ENCODE peak calls at places on chromosomes 5 and 9, in six cellular contexts. One of them, this sample, is unnamed.

GRCh38 chr5:132205385-132206125 is 22.1 kb downstream of the P4HA2 start:
- DNase-seq in activated T-helper 1 cell treated with Interleukin-2 at 50 U/mL for 16 hours: no peak
- DNase-seq in amygdala: no peak
- DNase-seq in activated CD4-positive, alpha-beta T cell treated with anti-CD3 and anti-CD28 coated beads, Interleukin-2, amount 50 U/mL, for 48 hours: no peak
- DNase-seq in activated T-cell treated with anti-CD3 and anti-CD28 coated beads, Interleukin-2, amount 50 U/mL, for 1 hour: no peak
- DNase-seq in dermis microvascular lymphatic vessel endothelial cell: peak
- DNase-seq in this sample: no peak

GRCh38 chr5:53076014-53076413 is 33.5 kb downstream of the MOCS2 start:
- DNase-seq in activated T-helper 1 cell treated with Interleukin-2 at 50 U/mL for 16 hours: no peak
- DNase-seq in amygdala: no peak
- DNase-seq in activated CD4-positive, alpha-beta T cell treated with anti-CD3 and anti-CD28 coated beads, Interleukin-2, amount 50 U/mL, for 48 hours: no peak
- DNase-seq in activated T-cell treated with anti-CD3 and anti-CD28 coated beads, Interleukin-2, amount 50 U/mL, for 1 hour: no peak
- DNase-seq in dermis microvascular lymphatic vessel endothelial cell: no peak
- DNase-seq in this sample: no peak

GRCh38 chr9:92242115-92242778 is 51.2 kb downstream of the IARS1 start:
- DNase-seq in activated T-helper 1 cell treated with Interleukin-2 at 50 U/mL for 16 hours: no peak
- DNase-seq in amygdala: no peak
- DNase-seq in activated CD4-positive, alpha-beta T cell treated with anti-CD3 and anti-CD28 coated beads, Interleukin-2, amount 50 U/mL, for 48 hours: no peak
- DNase-seq in activated T-cell treated with anti-CD3 and anti-CD28 coated beads, Interleukin-2, amount 50 U/mL, for 1 hour: no peak
- DNase-seq in dermis microvascular lymphatic vessel endothelial cell: no peak
- DNase-seq in this sample: no peak

GRCh38 chr9:76512826-76513225 is 53.8 kb downstream of the GCNT1 start:
- DNase-seq in activated T-helper 1 cell treated with Interleukin-2 at 50 U/mL for 16 hours: no peak
- DNase-seq in amygdala: no peak
- DNase-seq in activated CD4-positive, alpha-beta T cell treated with anti-CD3 and anti-CD28 coated beads, Interleukin-2, amount 50 U/mL, for 48 hours: no peak
- DNase-seq in activated T-cell treated with anti-CD3 and anti-CD28 coated beads, Interleukin-2, amount 50 U/mL, for 1 hour: no peak
- DNase-seq in dermis microvascular lymphatic vessel endothelial cell: no peak
- DNase-seq in this sample: no peak

GRCh38 chr5:71482132-71482531 is 26.7 kb downstream of the BDP1 start:
- DNase-seq in activated T-helper 1 cell treated with Interleukin-2 at 50 U/mL for 16 hours: no peak
- DNase-seq in amygdala: no peak
- DNase-seq in activated CD4-positive, alpha-beta T cell treated with anti-CD3 and anti-CD28 coated beads, Interleukin-2, amount 50 U/mL, for 48 hours: no peak
- DNase-seq in activated T-cell treated with anti-CD3 and anti-CD28 coated beads, Interleukin-2, amount 50 U/mL, for 1 hour: no peak
- DNase-seq in dermis microvascular lymphatic vessel endothelial cell: no peak
- DNase-seq in this sample: no peak

GRCh38 chr5:83069406-83069805 is 7.8 kb downstream of the TMEM167A start:
- DNase-seq in activated T-helper 1 cell treated with Interleukin-2 at 50 U/mL for 16 hours: no peak
- DNase-seq in amygdala: no peak
- DNase-seq in activated CD4-positive, alpha-beta T cell treated with anti-CD3 and anti-CD28 coated beads, Interleukin-2, amount 50 U/mL, for 48 hours: no peak
- DNase-seq in activated T-cell treated with anti-CD3 and anti-CD28 coated beads, Interleukin-2, amount 50 U/mL, for 1 hour: no peak
- DNase-seq in dermis microvascular lymphatic vessel endothelial cell: no peak
- DNase-seq in this sample: no peak

GRCh38 chr9:131080589-131080988 is 15.7 kb upstream of the AIF1L start:
- DNase-seq in activated T-helper 1 cell treated with Interleukin-2 at 50 U/mL for 16 hours: no peak
- DNase-seq in amygdala: no peak
- DNase-seq in activated CD4-positive, alpha-beta T cell treated with anti-CD3 and anti-CD28 coated beads, Interleukin-2, amount 50 U/mL, for 48 hours: no peak
- DNase-seq in activated T-cell treated with anti-CD3 and anti-CD28 coated beads, Interleukin-2, amount 50 U/mL, for 1 hour: no peak
- DNase-seq in dermis microvascular lymphatic vessel endothelial cell: no peak
- DNase-seq in this sample: no peak

GRCh38 chr5:56319281-56320242 is 86.4 kb upstream of the ANKRD55 start:
- DNase-seq in activated T-helper 1 cell treated with Interleukin-2 at 50 U/mL for 16 hours: no peak
- DNase-seq in amygdala: no peak
- DNase-seq in activated CD4-positive, alpha-beta T cell treated with anti-CD3 and anti-CD28 coated beads, Interleukin-2, amount 50 U/mL, for 48 hours: no peak
- DNase-seq in activated T-cell treated with anti-CD3 and anti-CD28 coated beads, Interleukin-2, amount 50 U/mL, for 1 hour: no peak
- DNase-seq in dermis microvascular lymphatic vessel endothelial cell: no peak
- DNase-seq in this sample: no peak

GRCh38 chr9:8101607-8102006 is 302.0 kb upstream of the DMAC1 start:
- DNase-seq in activated T-helper 1 cell treated with Interleukin-2 at 50 U/mL for 16 hours: no peak
- DNase-seq in amygdala: no peak
- DNase-seq in activated CD4-positive, alpha-beta T cell treated with anti-CD3 and anti-CD28 coated beads, Interleukin-2, amount 50 U/mL, for 48 hours: no peak
- DNase-seq in activated T-cell treated with anti-CD3 and anti-CD28 coated beads, Interleukin-2, amount 50 U/mL, for 1 hour: no peak
- DNase-seq in dermis microvascular lymphatic vessel endothelial cell: no peak
- DNase-seq in this sample: no peak

GRCh38 chr5:142829821-142830220 is 59.6 kb downstream of the ARHGAP26 start:
- DNase-seq in activated T-helper 1 cell treated with Interleukin-2 at 50 U/mL for 16 hours: no peak
- DNase-seq in amygdala: no peak
- DNase-seq in activated CD4-positive, alpha-beta T cell treated with anti-CD3 and anti-CD28 coated beads, Interleukin-2, amount 50 U/mL, for 48 hours: no peak
- DNase-seq in activated T-cell treated with anti-CD3 and anti-CD28 coated beads, Interleukin-2, amount 50 U/mL, for 1 hour: no peak
- DNase-seq in dermis microvascular lymphatic vessel endothelial cell: peak
- DNase-seq in this sample: no peak

GRCh38 chr9:341634-342421 is 127.2 kb downstream of the DOCK8 start:
- DNase-seq in activated T-helper 1 cell treated with Interleukin-2 at 50 U/mL for 16 hours: no peak
- DNase-seq in amygdala: no peak
- DNase-seq in activated CD4-positive, alpha-beta T cell treated with anti-CD3 and anti-CD28 coated beads, Interleukin-2, amount 50 U/mL, for 48 hours: no peak
- DNase-seq in activated T-cell treated with anti-CD3 and anti-CD28 coated beads, Interleukin-2, amount 50 U/mL, for 1 hour: no peak
- DNase-seq in dermis microvascular lymphatic vessel endothelial cell: no peak
- DNase-seq in this sample: no peak

GRCh38 chr5:135568241-135568640 is 10.6 kb downstream of the CXCL14 start:
- DNase-seq in activated T-helper 1 cell treated with Interleukin-2 at 50 U/mL for 16 hours: no peak
- DNase-seq in amygdala: no peak
- DNase-seq in activated CD4-positive, alpha-beta T cell treated with anti-CD3 and anti-CD28 coated beads, Interleukin-2, amount 50 U/mL, for 48 hours: no peak
- DNase-seq in activated T-cell treated with anti-CD3 and anti-CD28 coated beads, Interleukin-2, amount 50 U/mL, for 1 hour: no peak
- DNase-seq in dermis microvascular lymphatic vessel endothelial cell: no peak
- DNase-seq in this sample: no peak

GRCh38 chr9:23551171-23551795 is 274.8 kb downstream of the ELAVL2 start:
- DNase-seq in activated T-helper 1 cell treated with Interleukin-2 at 50 U/mL for 16 hours: no peak
- DNase-seq in amygdala: no peak
- DNase-seq in activated CD4-positive, alpha-beta T cell treated with anti-CD3 and anti-CD28 coated beads, Interleukin-2, amount 50 U/mL, for 48 hours: no peak
- DNase-seq in activated T-cell treated with anti-CD3 and anti-CD28 coated beads, Interleukin-2, amount 50 U/mL, for 1 hour: no peak
- DNase-seq in dermis microvascular lymphatic vessel endothelial cell: no peak
- DNase-seq in this sample: no peak

GRCh38 chr5:135471726-135472125 is 19.6 kb upstream of the TIFAB start:
- DNase-seq in activated T-helper 1 cell treated with Interleukin-2 at 50 U/mL for 16 hours: no peak
- DNase-seq in amygdala: no peak
- DNase-seq in activated CD4-positive, alpha-beta T cell treated with anti-CD3 and anti-CD28 coated beads, Interleukin-2, amount 50 U/mL, for 48 hours: no peak
- DNase-seq in activated T-cell treated with anti-CD3 and anti-CD28 coated beads, Interleukin-2, amount 50 U/mL, for 1 hour: no peak
- DNase-seq in dermis microvascular lymphatic vessel endothelial cell: no peak
- DNase-seq in this sample: no peak

GRCh38 chr5:122264610-122265009 is 47.4 kb upstream of the SNCAIP start:
- DNase-seq in activated T-helper 1 cell treated with Interleukin-2 at 50 U/mL for 16 hours: no peak
- DNase-seq in amygdala: no peak
- DNase-seq in activated CD4-positive, alpha-beta T cell treated with anti-CD3 and anti-CD28 coated beads, Interleukin-2, amount 50 U/mL, for 48 hours: no peak
- DNase-seq in activated T-cell treated with anti-CD3 and anti-CD28 coated beads, Interleukin-2, amount 50 U/mL, for 1 hour: no peak
- DNase-seq in dermis microvascular lymphatic vessel endothelial cell: no peak
- DNase-seq in this sample: no peak

GRCh38 chr5:32953694-32954093 is 242.6 kb downstream of the NPR3 start:
- DNase-seq in activated T-helper 1 cell treated with Interleukin-2 at 50 U/mL for 16 hours: no peak
- DNase-seq in amygdala: no peak
- DNase-seq in activated CD4-positive, alpha-beta T cell treated with anti-CD3 and anti-CD28 coated beads, Interleukin-2, amount 50 U/mL, for 48 hours: no peak
- DNase-seq in activated T-cell treated with anti-CD3 and anti-CD28 coated beads, Interleukin-2, amount 50 U/mL, for 1 hour: no peak
- DNase-seq in dermis microvascular lymphatic vessel endothelial cell: no peak
- DNase-seq in this sample: no peak

GRCh38 chr5:56763711-56764466 is 51.5 kb upstream of the MAP3K1 start:
- DNase-seq in activated T-helper 1 cell treated with Interleukin-2 at 50 U/mL for 16 hours: no peak
- DNase-seq in amygdala: no peak
- DNase-seq in activated CD4-positive, alpha-beta T cell treated with anti-CD3 and anti-CD28 coated beads, Interleukin-2, amount 50 U/mL, for 48 hours: no peak
- DNase-seq in activated T-cell treated with anti-CD3 and anti-CD28 coated beads, Interleukin-2, amount 50 U/mL, for 1 hour: no peak
- DNase-seq in dermis microvascular lymphatic vessel endothelial cell: no peak
- DNase-seq in this sample: peak

GRCh38 chr5:178532236-178532635 is 58.0 kb downstream of the COL23A1 start:
- DNase-seq in activated T-helper 1 cell treated with Interleukin-2 at 50 U/mL for 16 hours: no peak
- DNase-seq in amygdala: no peak
- DNase-seq in activated CD4-positive, alpha-beta T cell treated with anti-CD3 and anti-CD28 coated beads, Interleukin-2, amount 50 U/mL, for 48 hours: no peak
- DNase-seq in activated T-cell treated with anti-CD3 and anti-CD28 coated beads, Interleukin-2, amount 50 U/mL, for 1 hour: no peak
- DNase-seq in dermis microvascular lymphatic vessel endothelial cell: no peak
- DNase-seq in this sample: no peak

GRCh38 chr9:116020146-116020545 is 133.4 kb upstream of the PAPPA start:
- DNase-seq in activated T-helper 1 cell treated with Interleukin-2 at 50 U/mL for 16 hours: no peak
- DNase-seq in amygdala: no peak
- DNase-seq in activated CD4-positive, alpha-beta T cell treated with anti-CD3 and anti-CD28 coated beads, Interleukin-2, amount 50 U/mL, for 48 hours: no peak
- DNase-seq in activated T-cell treated with anti-CD3 and anti-CD28 coated beads, Interleukin-2, amount 50 U/mL, for 1 hour: no peak
- DNase-seq in dermis microvascular lymphatic vessel endothelial cell: no peak
- DNase-seq in this sample: no peak

GRCh38 chr9:16337322-16338029 is 533.0 kb downstream of the BNC2 start:
- DNase-seq in activated T-helper 1 cell treated with Interleukin-2 at 50 U/mL for 16 hours: no peak
- DNase-seq in amygdala: no peak
- DNase-seq in activated CD4-positive, alpha-beta T cell treated with anti-CD3 and anti-CD28 coated beads, Interleukin-2, amount 50 U/mL, for 48 hours: no peak
- DNase-seq in activated T-cell treated with anti-CD3 and anti-CD28 coated beads, Interleukin-2, amount 50 U/mL, for 1 hour: no peak
- DNase-seq in dermis microvascular lymphatic vessel endothelial cell: peak
- DNase-seq in this sample: peak

GRCh38 chr9:120384925-120385272 is 195.1 kb downstream of the CDK5RAP2 start:
- DNase-seq in activated T-helper 1 cell treated with Interleukin-2 at 50 U/mL for 16 hours: no peak
- DNase-seq in amygdala: no peak
- DNase-seq in activated CD4-positive, alpha-beta T cell treated with anti-CD3 and anti-CD28 coated beads, Interleukin-2, amount 50 U/mL, for 48 hours: no peak
- DNase-seq in activated T-cell treated with anti-CD3 and anti-CD28 coated beads, Interleukin-2, amount 50 U/mL, for 1 hour: no peak
- DNase-seq in dermis microvascular lymphatic vessel endothelial cell: no peak
- DNase-seq in this sample: no peak

GRCh38 chr5:111741270-111741669 is 15.7 kb downstream of the NREP start:
- DNase-seq in activated T-helper 1 cell treated with Interleukin-2 at 50 U/mL for 16 hours: no peak
- DNase-seq in amygdala: no peak
- DNase-seq in activated CD4-positive, alpha-beta T cell treated with anti-CD3 and anti-CD28 coated beads, Interleukin-2, amount 50 U/mL, for 48 hours: no peak
- DNase-seq in activated T-cell treated with anti-CD3 and anti-CD28 coated beads, Interleukin-2, amount 50 U/mL, for 1 hour: no peak
- DNase-seq in dermis microvascular lymphatic vessel endothelial cell: no peak
- DNase-seq in this sample: no peak

This sample was measured in Peyer's patch.